ENCODE peak calls at places on chromosome 16, in five cellular contexts. Z is kidney epithelial cell, B is CD14-positive monocyte, E is AG09319, I is heart left ventricle. T is an unnamed sample.
A peak's percentile ranks its signal among the peaks of the same experiment; 100 is the strongest.

GRCh38 chr16:53093162-53093744 is 38.5 kb downstream of the CHD9 start:
- DNase-seq in I (no peak), Z (no peak), E (no peak), B (no peak), T (no peak)

GRCh38 chr16:75265911-75266701 is 14.7 kb upstream of the BCAR1 start:
- DNase-seq in Z (no peak), B (no peak), E (no peak), I (peak; percentile 78), T (peak; percentile 94)

GRCh38 chr16:49643429-49644142 is 212.3 kb downstream of the ZNF423 start:
- DNase-seq in E (peak; percentile 62), Z (peak; percentile 67), I (no peak), B (no peak), T (no peak)

GRCh38 chr16:50152386-50152806 is 710 bp upstream of the TENT4B start:
- DNase-seq in Z (no peak), I (no peak), E (no peak), B (no peak), T (peak; percentile 80)

GRCh38 chr16:52446076-52446475 is 100.9 kb downstream of the TOX3 start:
- DNase-seq in I (no peak), Z (no peak), E (no peak), B (no peak), T (no peak)

GRCh38 chr16:12961621-12962020 is 60.2 kb downstream of the SHISA9 start:
- DNase-seq in B (no peak), Z (no peak), I (no peak), E (no peak), T (no peak)

GRCh38 chr16:59527206-59527997 is 793.3 kb upstream of the GOT2 start:
- DNase-seq in B (no peak), Z (no peak), I (no peak), E (peak; percentile 29), T (no peak)

GRCh38 chr16:85240982-85241924 is 129.0 kb upstream of the CIBAR2 start:
- DNase-seq in Z (no peak), I (no peak), B (no peak), E (no peak), T (no peak)

GRCh38 chr16:9817586-9817985 is 364.6 kb downstream of the GRIN2A start:
- DNase-seq in B (no peak), Z (no peak), I (no peak), E (no peak), T (no peak)

GRCh38 chr16:75065149-75065807 is 51.3 kb downstream of the LDHD start:
- DNase-seq in Z (no peak), I (no peak), B (no peak), E (no peak), T (no peak)

GRCh38 chr16:20734782-20735181 is 6.8 kb downstream of the THUMPD1 start:
- DNase-seq in Z (no peak), B (no peak), E (no peak), I (no peak), T (no peak)

GRCh38 chr16:66703359-66704215 is 7.0 kb upstream of the CMTM4 start:
- DNase-seq in Z (no peak), I (no peak), E (no peak), B (no peak), T (no peak)

GRCh38 chr16:81932668-81933067 is 78.6 kb downstream of the SDR42E1 start:
- DNase-seq in I (no peak), E (no peak), B (no peak), Z (no peak), T (no peak)

GRCh38 chr16:21097151-21097550 is 53.5 kb downstream of the DNAH3 start:
- DNase-seq in B (no peak), E (no peak), Z (no peak), I (no peak), T (no peak)

GRCh38 chr16:73878616-73879015 is 418.0 kb upstream of the PSMD7 start:
- DNase-seq in Z (peak; percentile 32), E (peak; percentile 49), B (no peak), I (no peak), T (peak; percentile 18)

GRCh38 chr16:2856686-2857450 is 1.1 kb downstream of the PRSS22 start:
- DNase-seq in I (no peak), B (no peak), E (no peak), Z (no peak), T (no peak)

GRCh38 chr16:10777356-10777755 is 33.7 kb downstream of the NUBP1 start:
- DNase-seq in I (no peak), B (no peak), Z (no peak), E (no peak), T (no peak)

GRCh38 chr16:84061236-84061830 is 18.7 kb upstream of the SLC38A8 start:
- DNase-seq in Z (no peak), B (no peak), E (no peak), I (no peak), T (no peak)

GRCh38 chr16:17433577-17433960 is 37.2 kb downstream of the XYLT1 start:
- DNase-seq in B (no peak), Z (no peak), I (no peak), E (no peak), T (no peak)

GRCh38 chr16:70693231-70693671 is 7.4 kb upstream of the MTSS2 start:
- DNase-seq in Z (no peak), E (no peak), I (peak; percentile 74), B (no peak), T (no peak)

DNA sequence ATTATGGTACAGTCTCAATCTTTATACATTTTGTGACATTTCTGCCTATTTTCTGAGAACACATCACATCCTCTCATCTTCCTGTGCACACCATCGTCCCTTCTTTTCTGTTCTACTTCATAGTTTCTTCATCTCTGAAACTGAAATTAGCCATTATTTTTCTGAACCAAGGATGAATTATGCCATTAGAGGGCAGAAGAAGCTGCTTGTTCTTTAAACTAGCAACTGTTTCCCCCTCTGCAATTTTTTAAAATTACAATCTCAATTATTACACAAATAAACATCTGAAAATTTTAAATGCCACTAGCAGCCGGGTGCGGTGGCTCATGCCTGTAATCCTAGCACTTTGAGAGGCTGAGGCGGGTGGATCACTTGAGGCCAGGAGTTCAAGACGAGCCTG is 41.3 kb downstream of the RBBP6 start:
- DNase-seq in E (peak; percentile 49), I (no peak), Z (no peak), B (no peak), T (peak; percentile 24)
- TF ChIP-seq CTCF in E (peak; percentile 57), I (peak; percentile 49), Z (peak; percentile 29), B (no peak), T (peak; percentile 15)

GRCh38 chr16:56868175-56868574 is 3.2 kb downstream of the SLC12A3 start:
- DNase-seq in E (no peak), Z (no peak), I (no peak), B (no peak), T (no peak)

GRCh38 chr16:56871172-56871593 is 6.2 kb downstream of the SLC12A3 start:
- DNase-seq in Z (no peak), B (no peak), I (no peak), E (no peak), T (peak; percentile 73)

GRCh38 chr16:56866955-56867830 is 2.2 kb downstream of the SLC12A3 start:
- DNase-seq in I (no peak), Z (no peak), B (no peak), E (peak; percentile 51), T (peak; percentile 72)

GRCh38 chr16:56870271-56870888 is 5.4 kb downstream of the SLC12A3 start:
- DNase-seq in I (no peak), B (no peak), E (no peak), Z (no peak), T (peak; percentile 50)

DNA sequence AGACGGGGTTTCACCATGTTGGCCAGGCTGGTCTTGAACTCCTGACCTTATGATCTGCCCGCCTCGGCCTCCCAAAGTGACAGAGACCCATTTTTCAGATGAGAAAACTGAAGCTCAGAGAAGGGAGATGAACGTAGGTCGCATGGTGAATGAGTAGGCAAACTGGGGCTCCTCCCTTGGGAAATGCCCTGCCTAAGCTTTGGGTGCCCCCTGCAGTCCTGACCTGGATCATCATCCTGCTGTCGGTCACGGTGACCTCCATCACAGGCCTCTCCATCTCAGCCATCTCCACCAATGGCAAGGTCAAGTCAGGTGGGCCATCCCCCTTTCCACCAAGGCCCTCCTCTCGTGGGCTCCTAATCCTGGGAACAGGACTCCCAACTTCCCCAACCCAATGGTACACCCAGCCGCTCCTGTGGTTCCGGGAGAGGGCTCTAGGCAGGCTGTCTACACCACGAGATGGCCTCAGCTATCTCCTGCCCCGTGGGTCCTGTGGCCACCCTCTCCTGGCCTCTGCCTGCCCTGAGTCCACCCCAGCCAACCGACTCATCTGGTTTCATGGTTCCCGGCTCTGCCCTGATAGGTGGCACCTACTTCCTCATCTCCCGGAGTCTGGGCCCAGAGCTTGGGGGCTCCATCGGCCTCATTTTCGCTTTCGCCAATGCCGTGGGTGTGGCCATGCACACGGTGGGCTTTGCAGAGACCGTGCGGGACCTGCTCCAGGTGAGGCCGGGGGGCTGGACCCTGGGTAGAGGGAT is 4.7 kb downstream of the SLC12A3 start:
- DNase-seq in I (no peak), Z (no peak), E (no peak), B (no peak), T (peak; percentile 68)
- TF ChIP-seq CTCF in I (no peak), Z (no peak), E (no peak), B (peak; percentile 11), T (peak; percentile 39)

DNA sequence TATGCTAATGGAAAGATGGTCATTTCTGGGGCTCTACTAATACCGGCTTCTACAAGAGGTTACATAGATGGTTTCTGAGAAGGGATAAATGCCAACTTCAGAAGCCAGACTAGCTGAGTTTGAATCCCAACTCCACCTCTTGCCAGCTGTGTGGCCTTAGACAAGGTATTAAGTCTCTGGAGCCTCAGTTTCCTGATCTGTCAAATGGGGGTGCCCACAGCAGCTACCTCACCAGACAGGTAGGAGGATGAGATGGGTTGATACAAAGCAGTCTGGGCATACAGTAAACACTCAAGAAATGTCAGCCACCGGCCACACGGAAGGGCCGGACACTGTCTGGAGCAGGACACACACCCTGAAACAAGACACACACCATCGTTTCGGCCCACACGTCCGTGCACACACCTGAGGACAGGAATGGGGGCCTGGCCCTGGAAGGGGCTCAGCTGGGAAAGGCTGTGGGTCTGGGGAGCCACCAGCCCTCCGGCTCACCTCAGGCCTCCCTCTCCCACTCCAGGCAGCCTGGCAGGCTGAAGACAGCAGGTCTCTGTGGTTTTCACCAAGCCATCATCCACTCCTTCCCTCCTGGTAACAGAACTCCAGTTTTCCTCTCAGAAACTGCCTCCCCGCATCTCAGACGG is 5.5 kb downstream of the KNOP1 start:
- DNase-seq in B (no peak), E (no peak), Z (no peak), I (no peak), T (no peak)
- TF ChIP-seq CTCF in B (no peak), E (no peak), Z (no peak), I (no peak), T (no peak)

GRCh38 chr16:4057439-4057877 is 58.8 kb downstream of the ADCY9 start:
- DNase-seq in I (no peak), Z (no peak), B (no peak), E (peak; percentile 27), T (no peak)

GRCh38 chr16:4059969-4060368 is 56.3 kb downstream of the ADCY9 start:
- DNase-seq in Z (no peak), E (no peak), B (no peak), I (no peak), T (no peak)

GRCh38 chr16:4062212-4062802 is 53.9 kb downstream of the ADCY9 start:
- DNase-seq in B (no peak), E (no peak), I (no peak), Z (no peak), T (no peak)

GRCh38 chr16:4058386-4058785 is 57.9 kb downstream of the ADCY9 start:
- DNase-seq in B (no peak), I (no peak), Z (no peak), E (peak; percentile 31), T (no peak)

DNA sequence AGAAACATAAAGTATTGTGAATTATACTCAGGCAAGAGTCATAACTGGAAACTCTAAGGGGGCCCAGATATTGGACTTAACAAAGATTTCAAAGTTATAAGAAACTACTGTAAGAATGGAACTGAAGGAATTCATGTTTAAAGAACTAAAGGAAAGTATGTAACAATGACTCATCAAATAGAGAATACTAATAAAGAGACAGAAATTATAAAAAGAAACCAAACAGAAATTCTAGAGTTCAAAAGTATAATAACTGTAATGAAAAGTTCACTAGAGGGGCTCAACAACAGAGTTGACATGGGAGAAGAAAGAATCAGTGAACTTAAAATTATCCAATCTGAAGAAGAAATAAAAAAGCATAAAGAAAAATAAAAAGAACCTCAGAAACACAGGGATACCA is 55.4 kb downstream of the ADCY9 start:
- DNase-seq in I (no peak), B (no peak), Z (no peak), E (no peak), T (no peak)
- TF ChIP-seq CTCF in I (no peak), B (no peak), Z (no peak), E (no peak), T (no peak)

T was measured in GM10248.